ENCODE peak calls at places on chromosomes 7 and 10, in five cellular contexts. X, Z, E, K and L are unnamed samples. For H3K27me3, the result is how much of the 10 kb centered on the place peaks cover.

GRCh38 chr10:91614254-91614624 is 18.6 kb downstream of the PPP1R3C start:
- DNase-seq in X (no peak), Z (no peak), E (no peak), K (no peak), L (peak)

GRCh38 chr7:11747715-11748485 is 84.1 kb downstream of the THSD7A start:
- DNase-seq in X (no peak), Z (no peak), E (no peak), K (no peak), L (no peak)

GRCh38 chr10:99235872-99236626 is 397 bp upstream of the HPSE2 start:
- DNase-seq in X (no peak), Z (no peak), E (no peak), K (no peak), L (no peak)

GRCh38 chr10:49184642-49185111 is 3.5 kb downstream of the TMEM273 start:
- DNase-seq in X (peak), Z (no peak), E (no peak), K (no peak), L (no peak)

GRCh38 chr10:93993782-93994668 is at the start of gene PLCE1:
- DNase-seq in X (no peak), Z (peak), E (peak), K (peak), L (no peak)

GRCh38 chr7:50307368-50308012 is 3.0 kb downstream of the IKZF1 start:
- DNase-seq in X (no peak), Z (no peak), E (no peak), K (no peak), L (no peak)

GRCh38 chr10:118209215-118209614 is 132.9 kb downstream of the FAM204A start:
- DNase-seq in X (no peak), Z (no peak), E (no peak), K (no peak), L (no peak)

GRCh38 chr10:14173391-14173705 is 157.4 kb downstream of the FRMD4A start:
- DNase-seq in X (no peak), Z (no peak), E (no peak), K (no peak), L (no peak)

GRCh38 chr10:35650894-35651293 is 8.8 kb upstream of the FZD8 start:
- DNase-seq in X (no peak), Z (no peak), E (no peak), K (no peak), L (no peak)

GRCh38 chr7:27149817-27150567 is 2.4 kb downstream of the HOXA3 start:
- DNase-seq in X (no peak), Z (no peak), E (no peak), K (no peak), L (no peak)

GRCh38 chr7:156558198-156558597 is 82.4 kb upstream of the RNF32 start:
- DNase-seq in X (peak), Z (no peak), E (no peak), K (no peak), L (no peak)

GRCh38 chr10:17019696-17020095 is 109.9 kb downstream of the CUBN start:
- DNase-seq in X (no peak), Z (no peak), E (no peak), K (no peak), L (no peak)

GRCh38 chr10:48506147-48506917 is 98.5 kb downstream of the ARHGAP22 start:
- DNase-seq in X (peak), Z (no peak), E (no peak), K (no peak), L (no peak)

GRCh38 chr7:131074043-131074442 is 253.6 kb upstream of the MKLN1 start:
- DNase-seq in X (no peak), Z (no peak), E (no peak), K (no peak), L (no peak)

GRCh38 chr7:129574487-129574886 is 37.0 kb upstream of the NRF1 start:
- DNase-seq in X (no peak), Z (peak), E (no peak), K (no peak), L (peak)

GRCh38 chr7:157372300-157373232 is 35.8 kb downstream of the DNAJB6 start:
- DNase-seq in X (no peak), Z (no peak), E (no peak), K (no peak), L (no peak)

GRCh38 chr7:150322833-150323681 is at the start of the genes ACTR3C and LRRC61:
- DNase-seq in X (no peak), Z (no peak), E (no peak), K (peak), L (no peak)

GRCh38 chr7:130939285-130940095 is 205.5 kb upstream of the KLF14 start:
- DNase-seq in X (no peak), Z (no peak), E (no peak), K (no peak), L (no peak)

GRCh38 chr10:46318808-46319207 is 32.0 kb downstream of the ANTXRL start:
- DNase-seq in X (peak), Z (no peak), E (no peak), K (no peak), L (no peak)

GRCh38 chr7:120677535-120677934 is 180.4 kb downstream of the TSPAN12 start:
- DNase-seq in X (no peak), Z (no peak), E (no peak), K (no peak), L (no peak)

DNA sequence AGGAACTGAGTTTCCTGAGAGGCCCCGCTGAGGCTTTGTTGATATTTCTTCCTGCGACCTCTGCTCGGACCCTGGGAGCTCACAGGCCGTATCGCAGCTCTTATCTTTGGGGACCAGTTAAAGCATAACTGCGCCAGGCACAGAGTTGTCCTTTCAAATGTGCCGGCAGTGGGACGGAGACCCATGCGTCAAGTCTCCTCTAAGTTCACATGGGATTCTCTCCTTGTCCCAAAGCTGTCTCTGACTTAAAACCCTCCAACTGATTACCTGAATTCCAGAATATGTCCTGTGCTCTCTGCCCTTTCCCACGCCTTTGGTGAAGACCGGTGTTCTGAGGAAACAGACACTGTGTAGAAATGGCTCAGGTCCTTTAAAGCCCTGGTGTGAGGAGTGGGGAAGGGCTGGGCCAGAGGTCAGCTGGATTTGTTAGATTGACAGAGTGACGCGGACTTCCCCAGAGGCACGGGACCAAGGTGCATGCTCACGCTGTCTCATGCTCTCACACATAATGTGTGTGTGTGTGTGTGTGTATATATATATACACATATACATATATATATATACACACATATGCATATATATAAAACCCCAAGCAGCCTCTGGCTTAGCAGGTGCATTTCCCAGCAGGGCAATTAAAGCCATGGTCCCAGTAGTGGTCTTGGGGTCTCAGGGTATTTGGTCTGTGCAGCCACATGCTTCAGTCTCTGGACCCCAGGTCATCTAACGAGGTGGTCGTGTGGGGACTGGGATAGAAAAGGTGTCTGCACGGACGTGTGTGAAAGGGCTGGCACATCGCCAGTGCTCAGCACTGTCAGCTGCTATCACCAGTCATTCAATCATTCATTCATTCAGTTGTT is 170.0 kb downstream of the EGFR start:
- DNase-seq in X (no peak), Z (no peak), E (no peak), K (no peak), L (no peak)
- H3K4me3 ChIP-seq in X (no peak), Z (no peak), E (no peak), K (no peak), L (no peak)

GRCh38 chr10:22436893-22437619 is 91.8 kb downstream of the SPAG6 start:
- DNase-seq in X (peak), Z (peak), E (peak), K (peak), L (no peak)
- H3K27me3 ChIP-seq in X (under half), Z (under half), E (under half), K (under half), L (under half)

DNA sequence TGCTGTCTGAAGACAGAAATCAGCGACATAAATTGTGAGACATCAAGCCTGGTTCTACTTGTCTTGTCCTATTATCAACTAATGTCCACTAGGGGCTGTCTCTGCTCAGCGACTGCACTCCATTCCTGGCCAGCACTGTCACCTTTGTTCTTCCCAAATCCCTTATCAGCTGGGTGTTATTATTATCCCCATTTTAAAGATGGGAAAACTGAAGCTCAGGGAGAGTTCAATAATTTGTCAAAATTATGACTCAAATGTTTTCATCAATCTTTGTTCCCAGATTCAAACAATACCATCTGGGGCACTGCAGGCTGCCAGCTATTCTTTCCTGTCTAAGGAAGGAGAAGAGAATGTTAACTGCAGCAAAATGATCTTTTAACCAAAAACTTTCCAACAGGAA is 431.6 kb upstream of the NFE2L3 start:
- DNase-seq in X (no peak), Z (no peak), E (no peak), K (no peak), L (no peak)
- TF ChIP-seq CTCF in X (peak), Z (no peak), E (peak), K (peak), L (peak)

GRCh38 chr10:119686465-119687191 is 35.4 kb downstream of the BAG3 start:
- DNase-seq in X (peak), Z (peak), E (peak), K (peak), L (peak)

GRCh38 chr10:119689016-119689564 is 36.8 kb upstream of the INPP5F start:
- DNase-seq in X (no peak), Z (no peak), E (no peak), K (no peak), L (no peak)

GRCh38 chr10:119687192-119688032 is 36.2 kb downstream of the BAG3 start:
- DNase-seq in X (no peak), Z (no peak), E (no peak), K (no peak), L (no peak)

GRCh38 chr10:119691726-119692125 is 34.1 kb upstream of the INPP5F start:
- DNase-seq in X (no peak), Z (no peak), E (no peak), K (no peak), L (no peak)

DNA sequence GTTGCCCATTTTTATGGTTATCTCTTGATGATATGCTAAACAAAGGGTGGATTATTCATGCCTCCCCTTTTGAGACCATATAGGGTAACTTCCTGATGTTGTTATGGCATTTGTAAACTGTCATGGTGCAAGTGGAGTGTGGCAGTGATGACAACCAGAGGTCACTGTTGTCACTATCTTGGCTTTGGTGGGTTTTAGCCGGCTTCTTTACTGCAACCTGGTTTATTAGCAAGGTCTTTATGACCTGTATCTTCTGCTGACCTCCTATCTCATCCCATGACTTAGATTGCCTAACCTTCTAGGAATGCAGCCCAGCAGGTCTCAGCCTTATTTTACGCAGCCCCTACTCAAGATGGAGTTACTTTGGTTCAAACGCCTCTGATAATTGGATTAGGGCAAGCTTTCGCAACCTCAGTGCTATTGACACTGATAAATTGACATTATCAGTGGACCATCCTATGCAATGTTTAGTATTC is 36.9 kb downstream of the BAG3 start:
- DNase-seq in X (no peak), Z (no peak), E (no peak), K (no peak), L (no peak)
- H3K4me3 ChIP-seq in X (no peak), Z (no peak), E (no peak), K (no peak), L (no peak)

DNA sequence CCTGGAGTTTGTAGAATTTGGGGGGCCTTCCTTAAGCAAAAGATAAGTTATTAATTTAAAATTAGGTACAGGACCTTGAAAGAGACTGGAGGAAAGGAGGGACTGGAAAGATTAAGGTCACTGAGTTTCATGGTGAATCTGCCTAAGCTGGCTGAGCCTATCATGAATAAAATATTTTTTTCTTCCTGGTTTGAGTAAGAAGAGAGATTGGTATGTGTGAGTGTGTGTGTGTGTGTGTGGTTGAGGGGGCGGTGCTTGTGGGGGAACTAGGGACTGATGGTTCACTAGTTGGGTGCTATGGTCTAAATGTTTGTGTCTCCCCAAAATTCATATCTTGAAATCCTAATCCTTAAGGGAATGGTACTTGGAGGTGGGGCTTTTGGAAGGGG is 142.5 kb upstream of the PRKCQ start:
- DNase-seq in X (no peak), Z (no peak), E (no peak), K (no peak), L (no peak)
- H3K27me3 ChIP-seq in X (under half), Z (under half), E (under half), K (under half), L (under half)

DNA sequence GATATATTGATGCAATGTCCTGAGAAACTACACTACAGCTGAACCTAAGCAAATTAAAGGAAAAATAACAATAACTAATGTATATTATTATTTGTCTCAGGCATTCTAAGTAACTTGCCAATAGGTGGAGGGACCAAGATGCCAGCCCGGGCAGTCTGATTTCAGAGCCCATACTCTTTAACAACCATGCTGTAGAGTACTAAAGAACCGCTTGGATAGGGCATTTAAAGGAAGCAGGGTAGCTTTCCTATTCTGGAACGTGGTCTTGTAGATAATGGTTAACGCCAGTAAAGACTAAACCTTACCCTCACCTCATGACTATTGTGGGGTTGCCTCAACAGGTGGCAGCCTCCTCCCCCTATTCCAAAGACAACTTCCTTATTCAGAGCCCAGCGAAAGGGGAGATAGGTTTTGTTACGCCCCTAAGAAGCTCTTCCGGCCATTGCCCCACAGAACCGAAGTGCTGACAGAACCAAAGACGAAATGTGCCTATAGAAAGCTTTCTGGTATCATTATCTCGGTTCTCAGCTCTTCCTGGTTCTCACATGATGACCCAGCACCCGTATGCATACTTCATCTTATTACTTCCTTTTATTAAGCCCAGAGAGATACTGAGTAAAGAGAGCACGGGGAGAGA is 707 bp upstream of the C1GALT1 start:
- DNase-seq in X (no peak), Z (peak), E (peak), K (no peak), L (no peak)
- TF ChIP-seq CTCF in X (no peak), Z (no peak), E (no peak), K (no peak), L (no peak)

GRCh38 chr7:73423519-73424485 is 9.8 kb upstream of the FZD9 start:
- DNase-seq in X (no peak), Z (no peak), E (no peak), K (peak), L (no peak)
- H3K4me3 ChIP-seq in X (peak), Z (peak), E (peak), K (peak), L (no peak)

GRCh38 chr10:62813981-62814380 is 2.2 kb downstream of the EGR2 start:
- DNase-seq in X (no peak), Z (no peak), E (no peak), K (no peak), L (no peak)
- H3K27me3 ChIP-seq in X (under half), Z (under half), E (under half), K (under half), L (under half)